ENCODE peak calls at places on chromosomes 13 and 19, in five cellular contexts. W is iPS DF 19.7; O is foreskin fibroblast; V is activated effector memory CD4-positive, alpha-beta T cell treated with Interleukin-2 at 50 U/mL for 16 hours; N is A172. K is an unnamed sample.
A peak's percentile ranks its signal among the peaks of the same experiment; 100 is the strongest.

GRCh38 chr13:66657165-66657895 is 572.8 kb downstream of the PCDH9 start:
- DNase-seq in W (no peak), O (peak; percentile 97), V (no peak), N (peak; percentile 96), K (peak; percentile 89)

GRCh38 chr13:50292082-50292481 is 276.8 kb downstream of the KCNRG start:
- DNase-seq in W (no peak), O (no peak), V (no peak), N (no peak), K (no peak)

GRCh38 chr13:92188574-92188973 is 790.2 kb downstream of the GPC5 start:
- DNase-seq in W (no peak), O (no peak), V (no peak), N (no peak), K (no peak)

GRCh38 chr19:49468746-49469447 is 5.1 kb upstream of the FLT3LG start:
- DNase-seq in W (peak; percentile 90), O (no peak), V (peak; percentile 84), N (peak; percentile 94), K (peak; percentile 63)

GRCh38 chr19:19026299-19026971 is 6.9 kb downstream of the SUGP2 start:
- DNase-seq in W (no peak), O (no peak), V (no peak), N (no peak), K (no peak)

GRCh38 chr19:45047188-45047797 is 8.4 kb downstream of the CLASRP start:
- DNase-seq in W (no peak), O (no peak), V (no peak), N (no peak), K (no peak)

GRCh38 chr19:6250909-6251308 is 28.9 kb downstream of the MLLT1 start:
- DNase-seq in W (no peak), O (no peak), V (no peak), N (no peak), K (no peak)

GRCh38 chr13:42367836-42368235 is 95.9 kb downstream of the AKAP11 start:
- DNase-seq in W (no peak), O (no peak), V (no peak), N (no peak), K (no peak)

GRCh38 chr13:39455534-39456175 is 147.3 kb downstream of the LHFPL6 start:
- DNase-seq in W (no peak), O (no peak), V (no peak), N (no peak), K (no peak)

GRCh38 chr13:32019612-32020233 is 11.9 kb upstream of the FRY start:
- DNase-seq in W (peak; percentile 23), O (peak; percentile 42), V (no peak), N (peak; percentile 20), K (peak; percentile 43)

GRCh38 chr19:31675187-31675913 is 326.1 kb upstream of the TSHZ3 start:
- DNase-seq in W (no peak), O (no peak), V (no peak), N (peak; percentile 98), K (peak; percentile 60)

GRCh38 chr13:53165201-53165600 is 136.6 kb downstream of the OLFM4 start:
- DNase-seq in W (no peak), O (no peak), V (no peak), N (no peak), K (no peak)

GRCh38 chr19:43711751-43712355 is 4.0 kb upstream of the IRGC start:
- DNase-seq in W (no peak), O (no peak), V (no peak), N (peak; percentile 59), K (no peak)

GRCh38 chr19:8324186-8325050 is 3.1 kb downstream of the RPS28 start:
- DNase-seq in W (no peak), O (no peak), V (no peak), N (no peak), K (no peak)

GRCh38 chr13:40370662-40371061 is 295.8 kb downstream of the FOXO1 start:
- DNase-seq in W (no peak), O (no peak), V (no peak), N (no peak), K (no peak)

GRCh38 chr13:39599842-39600241 is 3.2 kb downstream of the LHFPL6 start:
- DNase-seq in W (no peak), O (peak; percentile 63), V (no peak), N (no peak), K (no peak)

GRCh38 chr19:37928527-37929286 is 21.7 kb downstream of the SIPA1L3 start:
- DNase-seq in W (no peak), O (no peak), V (no peak), N (no peak), K (no peak)

GRCh38 chr19:38143847-38144246 is 80.2 kb downstream of the DPF1 start:
- DNase-seq in W (no peak), O (no peak), V (no peak), N (no peak), K (no peak)